ENCODE peak calls at places on chromosomes 2 and 18, in four cellular contexts. F, S, O and T are unnamed samples.

GRCh38 chr2:226660524-226660923 is 139.1 kb downstream of the IRS1 start:
- DNase-seq in F (no peak), S (no peak), O (no peak), T (no peak)

GRCh38 chr2:222862068-222862914 is 1.5 kb downstream of the ACSL3 start:
- DNase-seq in F (no peak), S (no peak), O (no peak), T (no peak)

GRCh38 chr2:173298536-173299097 is 56.1 kb upstream of the CDCA7 start:
- DNase-seq in F (no peak), S (no peak), O (no peak), T (no peak)

GRCh38 chr2:234979204-234980167 is 27.7 kb downstream of the SH3BP4 start:
- DNase-seq in F (no peak), S (peak), O (no peak), T (no peak)

GRCh38 chr18:22694954-22695353 is 238.2 kb upstream of the RBBP8 start:
- DNase-seq in F (peak), S (no peak), O (no peak), T (peak)

GRCh38 chr2:31580321-31581117 is at the start of gene SRD5A2:
- DNase-seq in F (no peak), S (no peak), O (no peak), T (no peak)

GRCh38 chr2:126244937-126245336 is 411.0 kb upstream of the GYPC start:
- DNase-seq in F (no peak), S (peak), O (peak), T (peak)

GRCh38 chr18:76564117-76564516 is 69.1 kb upstream of the ZNF516 start:
- DNase-seq in F (no peak), S (no peak), O (no peak), T (no peak)

GRCh38 chr18:68763082-68763481 is 34.8 kb upstream of the CCDC102B start:
- DNase-seq in F (no peak), S (no peak), O (no peak), T (no peak)

GRCh38 chr2:98157557-98157956 is 70.6 kb downstream of the VWA3B start:
- DNase-seq in F (no peak), S (no peak), O (no peak), T (no peak)

GRCh38 chr2:224221455-224221913 is 180.4 kb downstream of the FAM124B start:
- DNase-seq in F (peak), S (no peak), O (no peak), T (no peak)

GRCh38 chr2:113899166-113899565 is 9.3 kb downstream of the ACTR3 start:
- DNase-seq in F (no peak), S (no peak), O (no peak), T (no peak)

GRCh38 chr2:127185720-127186119 is 34.4 kb downstream of the CYP27C1 start:
- DNase-seq in F (no peak), S (no peak), O (no peak), T (no peak)

GRCh38 chr2:11753452-11753885 is 7.0 kb downstream of the LPIN1 start:
- DNase-seq in F (no peak), S (no peak), O (peak), T (peak)

GRCh38 chr2:177506506-177506905 is 113.9 kb downstream of the AGPS start:
- DNase-seq in F (no peak), S (no peak), O (no peak), T (no peak)

GRCh38 chr2:101766871-101767739 is 69.6 kb downstream of the MAP4K4 start:
- DNase-seq in F (no peak), S (peak), O (no peak), T (no peak)

DNA sequence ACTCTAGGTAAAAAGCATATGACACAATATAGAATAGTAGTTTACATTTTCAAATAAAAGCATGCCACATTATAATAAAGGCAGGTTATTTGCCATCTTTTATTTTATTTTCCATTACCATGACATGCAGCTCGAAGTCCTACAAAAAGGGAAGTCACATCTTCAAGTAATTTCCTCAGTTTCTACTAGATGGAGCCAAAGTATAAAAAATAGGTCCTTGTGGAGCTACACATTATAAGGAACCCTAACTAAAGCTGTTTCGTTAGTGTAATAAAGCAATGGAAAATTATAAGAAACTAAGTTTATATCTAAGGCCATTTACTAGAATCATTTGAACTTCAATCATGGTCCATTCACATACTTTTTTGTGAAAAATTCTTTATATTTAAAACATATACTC is 674.5 kb downstream of the KCNJ3 start:
- DNase-seq in F (no peak), S (no peak), O (no peak), T (no peak)
- TF ChIP-seq CHD4 in F (no peak), S (no peak), O (no peak), T (no peak)

GRCh38 chr2:121257476-121257831 is 27.5 kb downstream of the TFCP2L1 start:
- DNase-seq in F (no peak), S (no peak), O (no peak), T (no peak)
- TF ChIP-seq CHD4 in F (no peak), S (no peak), O (no peak), T (no peak)

DNA sequence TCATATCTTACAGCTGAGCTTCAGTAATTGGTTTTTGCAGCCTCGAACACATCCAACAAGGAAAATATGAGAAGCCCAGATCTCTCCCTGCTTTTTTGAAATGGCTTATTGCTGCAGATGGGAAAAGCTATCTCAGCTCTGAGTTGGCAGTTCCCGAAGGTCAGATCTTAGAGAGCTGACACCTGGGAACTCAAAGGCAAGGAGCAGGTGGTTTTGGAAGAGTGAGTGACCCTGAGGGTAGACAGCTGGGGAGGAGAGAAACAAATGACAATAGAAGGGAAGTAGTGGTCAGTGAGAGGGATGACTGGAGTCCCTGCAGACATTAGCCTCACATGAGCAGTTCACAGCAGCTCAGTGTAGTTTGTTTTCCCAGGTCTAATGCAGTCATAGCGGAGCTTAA is 317.9 kb downstream of the STK39 start:
- DNase-seq in F (no peak), S (no peak), O (no peak), T (no peak)
- TF ChIP-seq CHD4 in F (no peak), S (no peak), O (no peak), T (no peak)

GRCh38 chr18:36281941-36282340 is 15.6 kb upstream of the FHOD3 start:
- DNase-seq in F (no peak), S (no peak), O (no peak), T (no peak)
- TF ChIP-seq CHD4 in F (no peak), S (no peak), O (no peak), T (no peak)

DNA sequence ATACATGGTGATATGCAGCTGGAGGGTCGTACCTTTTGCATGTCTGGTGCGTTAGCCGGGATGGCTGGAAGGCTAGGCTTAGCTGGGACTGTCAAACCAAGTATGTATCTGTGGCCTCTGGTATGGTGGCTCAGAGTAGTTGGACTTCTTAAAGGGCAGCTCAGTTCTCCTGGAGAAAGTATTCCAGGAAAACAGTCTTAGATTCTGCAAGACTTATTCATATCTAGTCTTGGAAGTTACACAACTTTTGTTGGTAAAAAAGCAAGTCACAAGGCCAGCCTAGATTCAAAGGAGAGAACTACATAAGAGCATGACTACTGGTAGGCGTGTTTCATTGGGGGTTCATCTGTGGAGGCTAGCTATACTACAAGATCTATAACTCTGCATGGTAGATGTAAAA is 45.5 kb downstream of the EML4 start:
- DNase-seq in F (no peak), S (no peak), O (no peak), T (no peak)
- TF ChIP-seq CHD4 in F (no peak), S (no peak), O (no peak), T (no peak)

DNA sequence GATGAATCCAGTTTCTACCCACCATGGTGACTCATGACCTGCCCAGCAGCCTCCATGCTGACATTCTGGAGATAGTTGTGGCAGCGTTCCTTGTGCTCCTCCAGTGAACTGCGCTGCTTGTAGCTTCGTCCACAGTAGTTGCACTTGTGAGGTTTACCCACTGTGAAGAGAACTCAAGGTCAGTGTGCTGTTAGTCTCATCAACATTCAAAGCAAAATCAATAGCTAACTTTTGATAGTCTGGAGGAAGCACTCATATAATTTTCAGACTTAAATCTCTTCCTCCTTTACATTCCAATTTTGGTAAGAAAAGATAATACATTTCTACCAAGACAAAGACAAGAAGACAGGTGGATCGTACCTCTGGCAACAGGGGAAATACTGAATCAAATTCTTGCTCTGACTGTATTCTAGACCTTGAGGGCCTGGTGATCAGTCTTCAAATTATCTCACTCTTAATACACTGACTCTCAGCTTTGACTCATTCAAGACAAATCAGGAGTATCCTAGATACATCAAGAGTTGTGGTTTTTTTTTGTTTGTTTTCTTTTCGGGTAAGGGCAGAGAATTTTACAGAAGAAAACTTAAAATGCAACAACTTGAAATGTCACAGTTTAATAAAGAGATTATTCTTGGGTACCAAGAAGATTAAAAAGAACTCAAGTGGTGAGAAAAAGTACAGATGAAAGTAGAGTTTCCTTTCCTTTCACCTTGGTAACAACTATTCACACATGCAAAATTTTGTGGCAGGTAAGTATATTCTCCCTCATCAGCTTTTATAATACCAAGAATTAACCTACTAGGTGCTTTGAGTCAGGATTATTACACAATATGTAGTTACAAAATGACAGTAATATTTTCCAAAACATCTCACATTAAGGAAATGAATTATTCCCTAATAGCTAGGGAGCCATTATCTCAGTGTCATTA is 129.2 kb downstream of the IKZF2 start:
- DNase-seq in F (no peak), S (no peak), O (peak), T (no peak)
- TF ChIP-seq CHD4 in F (no peak), S (no peak), O (no peak), T (no peak)

GRCh38 chr2:1993711-1994682 is 249.7 kb upstream of the PXDN start:
- DNase-seq in F (no peak), S (no peak), O (no peak), T (no peak)
- TF ChIP-seq CHD4 in F (no peak), S (no peak), O (no peak), T (no peak)